ENCODE peak calls at places on chromosomes 12 and 14, in nine cellular contexts. G is GM03348; Y is psoas muscle; N is Caco-2; L is activated T-helper 1 cell treated with anti-CD3 and anti-CD28 coated beads, Interleukin-12 subunit alpha, Interleukin-12 subunit beta, Interleukin-2, Interleukin-4 antibody, amounts not matched to agents 30 ng/mL and 10 ng/mL and 1 ng/mL, durations not matched to agents 14 hours and 24 hours and 36 hours; R is activated T-cell treated with anti-CD3 and anti-CD28 coated beads for 48 hours; T is stimulated activated CD8-positive, alpha-beta memory T cell treated with anti-CD3 and anti-CD28 coated beads, Interleukin-4, amount 100 ng/mL, for 24 hours; V is effector CD4-positive, alpha-beta T cell; P is stimulated activated CD4-positive, alpha-beta T cell treated with anti-CD3 and anti-CD28 coated beads, Interleukin-12 subunit alpha, Interleukin-12 subunit beta, amount 100 ng/mL, for 4 hours. D is an unnamed sample.

GRCh38 chr14:70924521-70924920 is 17.3 kb downstream of the PCNX1 start:
- DNase-seq in G (no peak), P (no peak), V (no peak), L (no peak), T (no peak), Y (no peak), N (no peak), R (no peak), D (no peak)

GRCh38 chr12:75933136-75933535 is 98.4 kb downstream of the PHLDA1 start:
- DNase-seq in P (no peak), T (no peak), R (no peak), L (no peak), V (no peak), Y (no peak), N (no peak), G (peak), D (no peak)

GRCh38 chr12:121860257-121860656 is 1.6 kb upstream of the HPD start:
- DNase-seq in G (no peak), P (no peak), V (no peak), N (no peak), T (no peak), Y (no peak), R (no peak), L (no peak), D (no peak)

GRCh38 chr14:51478241-51478640 is 173.5 kb upstream of the FRMD6 start:
- DNase-seq in L (no peak), T (no peak), R (no peak), N (no peak), P (no peak), Y (no peak), V (no peak), G (peak), D (no peak)

GRCh38 chr14:88468396-88468795 is 82.9 kb downstream of the SPATA7 start:
- DNase-seq in L (no peak), T (no peak), R (no peak), Y (no peak), G (peak), V (no peak), P (no peak), N (no peak), D (no peak)

GRCh38 chr14:22339277-22339676 is 249.7 kb downstream of the DAD1 start:
- DNase-seq in L (no peak), P (no peak), T (no peak), V (no peak), Y (peak), G (no peak), R (no peak), N (no peak), D (no peak)

GRCh38 chr14:23148596-23149249 is 29.7 kb upstream of the CEBPE start:
- DNase-seq in R (no peak), T (no peak), N (no peak), L (no peak), V (no peak), Y (no peak), G (no peak), P (no peak), D (no peak)

GRCh38 chr14:72970824-72971434 is 44.7 kb downstream of the DCAF4 start:
- DNase-seq in N (no peak), T (no peak), P (no peak), G (no peak), V (no peak), L (no peak), R (no peak), Y (no peak), D (no peak)

GRCh38 chr12:20967756-20968155 is 157.3 kb downstream of the SLCO1B3 start:
- DNase-seq in L (no peak), T (no peak), Y (no peak), P (no peak), R (no peak), G (no peak), N (no peak), V (no peak), D (no peak)

GRCh38 chr12:106527356-106527755 is 55.4 kb upstream of the RFX4 start:
- DNase-seq in P (no peak), Y (no peak), R (no peak), L (no peak), N (no peak), T (no peak), G (no peak), V (no peak), D (no peak)

GRCh38 chr12:22034709-22035506 is 11.1 kb upstream of the CMAS start:
- DNase-seq in L (no peak), T (no peak), Y (no peak), P (no peak), R (no peak), G (no peak), N (no peak), V (no peak), D (no peak)

GRCh38 chr12:44961887-44962286 is 85.8 kb upstream of the NELL2 start:
- DNase-seq in P (no peak), L (no peak), V (no peak), T (no peak), N (no peak), Y (no peak), G (no peak), R (no peak), D (no peak)

GRCh38 chr12:102527256-102527720 is 46.9 kb upstream of the IGF1 start:
- DNase-seq in N (no peak), T (no peak), V (no peak), Y (no peak), P (no peak), G (peak), L (no peak), R (no peak), D (no peak)

GRCh38 chr14:102213984-102214658 is 74.4 kb downstream of the WDR20 start:
- DNase-seq in P (no peak), N (no peak), G (no peak), R (no peak), V (no peak), Y (no peak), L (no peak), T (no peak), D (no peak)

GRCh38 chr14:59583755-59584154 is 7.1 kb upstream of the CCDC175 start:
- DNase-seq in G (peak), Y (no peak), R (no peak), P (no peak), L (no peak), T (no peak), V (no peak), N (no peak), D (no peak)

GRCh38 chr14:61562321-61563161 is 132.8 kb upstream of the HIF1A start:
- DNase-seq in Y (no peak), L (peak), R (no peak), G (peak), P (no peak), V (no peak), T (no peak), N (no peak), D (no peak)

GRCh38 chr14:22850944-22851790 is 14.8 kb downstream of the MMP14 start:
- DNase-seq in T (no peak), R (peak), V (no peak), P (no peak), N (no peak), L (peak), G (peak), Y (peak), D (no peak)

GRCh38 chr14:103707329-103708263 is 7.7 kb downstream of the XRCC3 start:
- DNase-seq in L (no peak), T (no peak), Y (no peak), G (no peak), P (no peak), R (no peak), V (no peak), N (no peak), D (no peak)

GRCh38 chr12:14935031-14935430 is 3.3 kb downstream of the ERP27 start:
- DNase-seq in V (no peak), P (no peak), Y (no peak), G (no peak), N (peak), R (no peak), T (no peak), L (no peak), D (no peak)

GRCh38 chr12:50257226-50258166 is 25.8 kb downstream of the LIMA1 start:
- DNase-seq in R (no peak), L (no peak), V (no peak), G (no peak), Y (no peak), N (no peak), P (no peak), T (no peak), D (no peak)

GRCh38 chr12:11576104-11576503 is 73.4 kb upstream of the ETV6 start:
- DNase-seq in N (no peak), L (no peak), R (no peak), V (no peak), Y (no peak), P (no peak), G (peak), T (peak), D (no peak)

GRCh38 chr14:20986811-20987210 is 3.0 kb upstream of the METTL17 start:
- DNase-seq in N (no peak), R (no peak), V (no peak), Y (no peak), T (no peak), L (no peak), P (no peak), G (peak), D (no peak)